ENCODE peak calls at places on chromosomes 4 and X, in nine cellular contexts. One of them, this sample, is unnamed. For H3K36me3, the result is how much of the 10 kb centered on the place peaks cover.

GRCh38 chr4:140137654-140138053 is 16.3 kb downstream of the MAML3 start:
- DNase-seq in stomach: no peak
- DNase-seq in upper lobe of left lung: no peak
- DNase-seq in suprapubic skin: no peak
- DNase-seq in endothelial cell of umbilical vein: peak
- DNase-seq in transverse colon: no peak
- DNase-seq in sigmoid colon: no peak
- DNase-seq in H1: no peak
- DNase-seq in HCT116: no peak
- DNase-seq in this sample: no peak

GRCh38 chr4:142353149-142353738 is 492.9 kb downstream of the INPP4B start:
- DNase-seq in stomach: no peak
- DNase-seq in HCT116: peak
- DNase-seq in transverse colon: no peak
- DNase-seq in sigmoid colon: no peak
- DNase-seq in H1: no peak
- DNase-seq in upper lobe of left lung: no peak
- DNase-seq in suprapubic skin: no peak
- DNase-seq in endothelial cell of umbilical vein: peak
- DNase-seq in this sample: no peak

GRCh38 chrX:19698125-19698524 is 182.8 kb upstream of the MAP3K15 start:
- DNase-seq in sigmoid colon: no peak
- DNase-seq in endothelial cell of umbilical vein: no peak
- DNase-seq in HCT116: no peak
- DNase-seq in H1: no peak
- DNase-seq in stomach: no peak
- DNase-seq in upper lobe of left lung: no peak
- DNase-seq in transverse colon: no peak
- DNase-seq in suprapubic skin: no peak
- DNase-seq in this sample: no peak

GRCh38 chrX:107700317-107700774 is 72.0 kb downstream of the PRPS1 start:
- DNase-seq in stomach: no peak
- DNase-seq in sigmoid colon: peak
- DNase-seq in suprapubic skin: peak
- DNase-seq in transverse colon: no peak
- DNase-seq in H1: no peak
- DNase-seq in upper lobe of left lung: no peak
- DNase-seq in HCT116: no peak
- DNase-seq in endothelial cell of umbilical vein: no peak
- DNase-seq in this sample: no peak

GRCh38 chrX:77436682-77437081 is 10.5 kb upstream of the FGF16 start:
- DNase-seq in sigmoid colon: no peak
- DNase-seq in upper lobe of left lung: no peak
- DNase-seq in stomach: no peak
- DNase-seq in suprapubic skin: no peak
- DNase-seq in HCT116: no peak
- DNase-seq in transverse colon: no peak
- DNase-seq in endothelial cell of umbilical vein: no peak
- DNase-seq in H1: no peak
- DNase-seq in this sample: no peak

GRCh38 chrX:24464498-24464835 is 619 bp upstream of the PDK3 start:
- DNase-seq in endothelial cell of umbilical vein: no peak
- DNase-seq in H1: no peak
- DNase-seq in upper lobe of left lung: no peak
- DNase-seq in sigmoid colon: peak
- DNase-seq in suprapubic skin: peak
- DNase-seq in HCT116: no peak
- DNase-seq in stomach: no peak
- DNase-seq in transverse colon: no peak
- DNase-seq in this sample: no peak

GRCh38 chrX:71615954-71616353 is 2.4 kb downstream of the CXCR3 start:
- DNase-seq in suprapubic skin: no peak
- DNase-seq in endothelial cell of umbilical vein: no peak
- DNase-seq in sigmoid colon: peak
- DNase-seq in upper lobe of left lung: no peak
- DNase-seq in stomach: no peak
- DNase-seq in HCT116: no peak
- DNase-seq in H1: no peak
- DNase-seq in transverse colon: no peak
- DNase-seq in this sample: no peak

GRCh38 chrX:111490683-111491082 is 20.8 kb upstream of the SERTM2 start:
- DNase-seq in endothelial cell of umbilical vein: no peak
- DNase-seq in stomach: no peak
- DNase-seq in sigmoid colon: no peak
- DNase-seq in suprapubic skin: no peak
- DNase-seq in upper lobe of left lung: no peak
- DNase-seq in transverse colon: no peak
- DNase-seq in H1: no peak
- DNase-seq in HCT116: no peak
- DNase-seq in this sample: no peak

GRCh38 chrX:69158166-69159040 is 6.8 kb downstream of the PJA1 start:
- DNase-seq in sigmoid colon: peak
- DNase-seq in stomach: peak
- DNase-seq in upper lobe of left lung: no peak
- DNase-seq in suprapubic skin: no peak
- DNase-seq in H1: no peak
- DNase-seq in transverse colon: peak
- DNase-seq in HCT116: no peak
- DNase-seq in endothelial cell of umbilical vein: peak
- DNase-seq in this sample: peak

GRCh38 chr4:67483868-67484602 is 61.3 kb downstream of the CENPC start:
- DNase-seq in transverse colon: no peak
- DNase-seq in stomach: no peak
- DNase-seq in endothelial cell of umbilical vein: no peak
- DNase-seq in sigmoid colon: no peak
- DNase-seq in upper lobe of left lung: no peak
- DNase-seq in HCT116: no peak
- DNase-seq in H1: no peak
- DNase-seq in suprapubic skin: no peak
- DNase-seq in this sample: no peak

GRCh38 chr4:38237139-38237538 is 276.9 kb downstream of the PTTG2 start:
- DNase-seq in upper lobe of left lung: no peak
- DNase-seq in endothelial cell of umbilical vein: peak
- DNase-seq in H1: no peak
- DNase-seq in HCT116: no peak
- DNase-seq in stomach: no peak
- DNase-seq in sigmoid colon: no peak
- DNase-seq in transverse colon: no peak
- DNase-seq in suprapubic skin: no peak
- DNase-seq in this sample: no peak

GRCh38 chr4:7894098-7894676 is 45.5 kb downstream of the AFAP1 start:
- DNase-seq in suprapubic skin: no peak
- DNase-seq in upper lobe of left lung: no peak
- DNase-seq in transverse colon: no peak
- DNase-seq in H1: no peak
- DNase-seq in HCT116: no peak
- DNase-seq in sigmoid colon: no peak
- DNase-seq in stomach: no peak
- DNase-seq in endothelial cell of umbilical vein: no peak
- DNase-seq in this sample: no peak

GRCh38 chr4:158775091-158775651 is 6.3 kb downstream of the FNIP2 start:
- DNase-seq in HCT116: no peak
- DNase-seq in endothelial cell of umbilical vein: peak
- DNase-seq in upper lobe of left lung: no peak
- DNase-seq in stomach: no peak
- DNase-seq in sigmoid colon: no peak
- DNase-seq in H1: no peak
- DNase-seq in transverse colon: no peak
- DNase-seq in suprapubic skin: no peak
- DNase-seq in this sample: no peak

GRCh38 chrX:154979671-154980070 is 42.9 kb downstream of the F8 start:
- DNase-seq in transverse colon: no peak
- DNase-seq in H1: no peak
- DNase-seq in endothelial cell of umbilical vein: no peak
- DNase-seq in upper lobe of left lung: no peak
- DNase-seq in stomach: no peak
- DNase-seq in sigmoid colon: no peak
- DNase-seq in HCT116: no peak
- DNase-seq in suprapubic skin: no peak
- DNase-seq in this sample: no peak

GRCh38 chr4:99324978-99325377 is 3.8 kb upstream of the ADH1B start:
- DNase-seq in suprapubic skin: peak
- DNase-seq in upper lobe of left lung: no peak
- DNase-seq in stomach: peak
- DNase-seq in endothelial cell of umbilical vein: no peak
- DNase-seq in H1: no peak
- DNase-seq in HCT116: no peak
- DNase-seq in sigmoid colon: peak
- DNase-seq in transverse colon: peak
- DNase-seq in this sample: no peak

GRCh38 chr4:2036327-2036726 is 22.8 kb upstream of the NAT8L start:
- DNase-seq in HCT116: no peak
- DNase-seq in transverse colon: peak
- DNase-seq in endothelial cell of umbilical vein: no peak
- DNase-seq in upper lobe of left lung: no peak
- DNase-seq in suprapubic skin: no peak
- DNase-seq in H1: no peak
- DNase-seq in sigmoid colon: no peak
- DNase-seq in stomach: no peak
- DNase-seq in this sample: no peak
- TF ChIP-seq POLR2A in HCT116: no peak
- TF ChIP-seq POLR2A in transverse colon: peak
- TF ChIP-seq POLR2A in endothelial cell of umbilical vein: no peak
- TF ChIP-seq POLR2A in upper lobe of left lung: no peak
- TF ChIP-seq POLR2A in suprapubic skin: no peak
- TF ChIP-seq POLR2A in H1: no peak
- TF ChIP-seq POLR2A in sigmoid colon: no peak
- TF ChIP-seq POLR2A in stomach: no peak
- TF ChIP-seq POLR2A in this sample: no peak

GRCh38 chr4:151436093-151436518 is 27.1 kb downstream of the FHIP1A start:
- DNase-seq in suprapubic skin: no peak
- DNase-seq in transverse colon: no peak
- DNase-seq in stomach: no peak
- DNase-seq in upper lobe of left lung: no peak
- DNase-seq in endothelial cell of umbilical vein: no peak
- DNase-seq in H1: no peak
- DNase-seq in HCT116: no peak
- DNase-seq in sigmoid colon: no peak
- DNase-seq in this sample: no peak

GRCh38 chr4:151437505-151437904 is 28.5 kb downstream of the FHIP1A start:
- DNase-seq in suprapubic skin: no peak
- DNase-seq in upper lobe of left lung: no peak
- DNase-seq in endothelial cell of umbilical vein: no peak
- DNase-seq in sigmoid colon: no peak
- DNase-seq in HCT116: no peak
- DNase-seq in H1: no peak
- DNase-seq in transverse colon: no peak
- DNase-seq in stomach: no peak
- DNase-seq in this sample: no peak

GRCh38 chr4:151438154-151438553 is 29.2 kb downstream of the FHIP1A start:
- DNase-seq in sigmoid colon: no peak
- DNase-seq in H1: no peak
- DNase-seq in upper lobe of left lung: no peak
- DNase-seq in stomach: no peak
- DNase-seq in endothelial cell of umbilical vein: no peak
- DNase-seq in suprapubic skin: no peak
- DNase-seq in HCT116: no peak
- DNase-seq in transverse colon: no peak
- DNase-seq in this sample: no peak

GRCh38 chr4:151442002-151442401 is 33.0 kb downstream of the FHIP1A start:
- DNase-seq in H1: no peak
- DNase-seq in HCT116: no peak
- DNase-seq in upper lobe of left lung: no peak
- DNase-seq in endothelial cell of umbilical vein: no peak
- DNase-seq in suprapubic skin: no peak
- DNase-seq in stomach: no peak
- DNase-seq in sigmoid colon: no peak
- DNase-seq in transverse colon: no peak
- DNase-seq in this sample: no peak

GRCh38 chr4:151439320-151439719 is 30.3 kb downstream of the FHIP1A start:
- DNase-seq in stomach: no peak
- DNase-seq in H1: no peak
- DNase-seq in endothelial cell of umbilical vein: no peak
- DNase-seq in upper lobe of left lung: no peak
- DNase-seq in transverse colon: no peak
- DNase-seq in suprapubic skin: no peak
- DNase-seq in sigmoid colon: no peak
- DNase-seq in HCT116: no peak
- DNase-seq in this sample: no peak
- H3K36me3 ChIP-seq in stomach: under half
- H3K36me3 ChIP-seq in H1: under half
- H3K36me3 ChIP-seq in endothelial cell of umbilical vein: under half
- H3K36me3 ChIP-seq in upper lobe of left lung: under half
- H3K36me3 ChIP-seq in transverse colon: under half
- H3K36me3 ChIP-seq in suprapubic skin: under half
- H3K36me3 ChIP-seq in sigmoid colon: under half
- H3K36me3 ChIP-seq in HCT116: under half
- H3K36me3 ChIP-seq in this sample: under half

GRCh38 chrX:39895228-39896110 is 202.3 kb downstream of the BCOR start:
- DNase-seq in endothelial cell of umbilical vein: no peak
- DNase-seq in HCT116: no peak
- DNase-seq in suprapubic skin: no peak
- DNase-seq in transverse colon: peak
- DNase-seq in stomach: peak
- DNase-seq in upper lobe of left lung: no peak
- DNase-seq in sigmoid colon: no peak
- DNase-seq in H1: no peak
- DNase-seq in this sample: no peak
- TF ChIP-seq POLR2AphosphoS5 in endothelial cell of umbilical vein: no peak
- TF ChIP-seq POLR2AphosphoS5 in HCT116: no peak
- TF ChIP-seq POLR2AphosphoS5 in suprapubic skin: no peak
- TF ChIP-seq POLR2AphosphoS5 in transverse colon: no peak
- TF ChIP-seq POLR2AphosphoS5 in stomach: no peak
- TF ChIP-seq POLR2AphosphoS5 in upper lobe of left lung: no peak
- TF ChIP-seq POLR2AphosphoS5 in sigmoid colon: no peak
- TF ChIP-seq POLR2AphosphoS5 in H1: no peak
- TF ChIP-seq POLR2AphosphoS5 in this sample: no peak

GRCh38 chr4:185203380-185204237 is at the start of gene CFAP97:
- DNase-seq in stomach: peak
- DNase-seq in endothelial cell of umbilical vein: peak
- DNase-seq in suprapubic skin: peak
- DNase-seq in sigmoid colon: peak
- DNase-seq in HCT116: peak
- DNase-seq in H1: no peak
- DNase-seq in upper lobe of left lung: peak
- DNase-seq in transverse colon: peak
- DNase-seq in this sample: no peak
- TF ChIP-seq POLR2A in stomach: no peak
- TF ChIP-seq POLR2A in endothelial cell of umbilical vein: peak
- TF ChIP-seq POLR2A in suprapubic skin: peak
- TF ChIP-seq POLR2A in sigmoid colon: no peak
- TF ChIP-seq POLR2A in HCT116: peak
- TF ChIP-seq POLR2A in H1: no peak
- TF ChIP-seq POLR2A in upper lobe of left lung: peak
- TF ChIP-seq POLR2A in transverse colon: no peak
- TF ChIP-seq POLR2A in this sample: peak

GRCh38 chr4:105234582-105234981 is 87.9 kb downstream of the TET2 start:
- DNase-seq in endothelial cell of umbilical vein: no peak
- DNase-seq in H1: no peak
- DNase-seq in stomach: no peak
- DNase-seq in suprapubic skin: no peak
- DNase-seq in upper lobe of left lung: no peak
- DNase-seq in transverse colon: no peak
- DNase-seq in HCT116: no peak
- DNase-seq in sigmoid colon: no peak
- DNase-seq in this sample: no peak
- H3K36me3 ChIP-seq in endothelial cell of umbilical vein: under half
- H3K36me3 ChIP-seq in H1: under half
- H3K36me3 ChIP-seq in stomach: under half
- H3K36me3 ChIP-seq in suprapubic skin: under half
- H3K36me3 ChIP-seq in upper lobe of left lung: under half
- H3K36me3 ChIP-seq in transverse colon: under half
- H3K36me3 ChIP-seq in HCT116: under half
- H3K36me3 ChIP-seq in sigmoid colon: under half
- H3K36me3 ChIP-seq in this sample: under half